ENCODE peak calls at places on chromosomes 4 and X, in six cellular contexts. One of them, this sample, is unnamed.

GRCh38 chr4:46016306-46016705 is 107.5 kb downstream of the GABRG1 start:
- DNase-seq in K562: peak; percentile 2
- DNase-seq in GM12878: no peak
- DNase-seq in H1: no peak
- DNase-seq in GM12891: no peak
- DNase-seq in HepG2: no peak
- DNase-seq in this sample: no peak

GRCh38 chr4:8200302-8200975 is 1.3 kb downstream of the SH3TC1 start:
- DNase-seq in H1: no peak
- DNase-seq in K562: peak; percentile 47
- DNase-seq in GM12878: no peak
- DNase-seq in GM12891: no peak
- DNase-seq in HepG2: no peak
- DNase-seq in this sample: no peak

GRCh38 chr4:57059890-57060716 is 50.1 kb downstream of the IGFBP7 start:
- DNase-seq in H1: no peak
- DNase-seq in K562: no peak
- DNase-seq in GM12891: no peak
- DNase-seq in GM12878: no peak
- DNase-seq in HepG2: no peak
- DNase-seq in this sample: no peak

GRCh38 chr4:72314869-72315268 is 254.2 kb downstream of the ADAMTS3 start:
- DNase-seq in HepG2: no peak
- DNase-seq in H1: no peak
- DNase-seq in GM12891: no peak
- DNase-seq in GM12878: no peak
- DNase-seq in K562: no peak
- DNase-seq in this sample: no peak

GRCh38 chr4:15238720-15239119 is 189.1 kb upstream of the C1QTNF7 start:
- DNase-seq in HepG2: peak; percentile 5
- DNase-seq in GM12891: peak; percentile 31
- DNase-seq in H1: no peak
- DNase-seq in K562: peak; percentile 23
- DNase-seq in GM12878: no peak
- DNase-seq in this sample: peak; percentile 19

GRCh38 chr4:148787831-148788477 is 345.7 kb upstream of the NR3C2 start:
- DNase-seq in HepG2: no peak
- DNase-seq in H1: no peak
- DNase-seq in K562: no peak
- DNase-seq in GM12878: no peak
- DNase-seq in GM12891: no peak
- DNase-seq in this sample: no peak

GRCh38 chr4:90220453-90220852 is 93.3 kb downstream of the CCSER1 start:
- DNase-seq in GM12891: no peak
- DNase-seq in K562: no peak
- DNase-seq in GM12878: no peak
- DNase-seq in H1: no peak
- DNase-seq in HepG2: no peak
- DNase-seq in this sample: no peak

GRCh38 chr4:8675383-8675782 is 82.8 kb downstream of the CPZ start:
- DNase-seq in GM12878: no peak
- DNase-seq in GM12891: no peak
- DNase-seq in K562: peak; percentile 47
- DNase-seq in H1: peak; percentile 54
- DNase-seq in HepG2: peak; percentile 9
- DNase-seq in this sample: no peak

GRCh38 chrX:10854594-10854993 is 234.2 kb upstream of the MID1 start:
- DNase-seq in H1: no peak
- DNase-seq in GM12878: no peak
- DNase-seq in GM12891: no peak
- DNase-seq in HepG2: peak; percentile 1
- DNase-seq in K562: peak; percentile 3
- DNase-seq in this sample: no peak

GRCh38 chr4:133145758-133146157 is 3.3 kb upstream of the PCDH10 start:
- DNase-seq in H1: no peak
- DNase-seq in K562: no peak
- DNase-seq in HepG2: no peak
- DNase-seq in GM12891: no peak
- DNase-seq in GM12878: no peak
- DNase-seq in this sample: no peak

GRCh38 chr4:77240469-77241066 is 83.6 kb downstream of the CCNG2 start:
- DNase-seq in GM12878: no peak
- DNase-seq in H1: peak; percentile 65
- DNase-seq in GM12891: peak; percentile 29
- DNase-seq in HepG2: peak; percentile 43
- DNase-seq in K562: peak; percentile 72
- DNase-seq in this sample: peak; percentile 19

GRCh38 chr4:92529510-92529909 is 225.7 kb downstream of the GRID2 start:
- DNase-seq in GM12878: no peak
- DNase-seq in H1: no peak
- DNase-seq in K562: no peak
- DNase-seq in GM12891: no peak
- DNase-seq in HepG2: no peak
- DNase-seq in this sample: no peak

GRCh38 chr4:128596844-128597243 is 212.7 kb upstream of the JADE1 start:
- DNase-seq in H1: no peak
- DNase-seq in HepG2: peak; percentile 20
- DNase-seq in GM12891: no peak
- DNase-seq in K562: no peak
- DNase-seq in GM12878: no peak
- DNase-seq in this sample: no peak

DNA sequence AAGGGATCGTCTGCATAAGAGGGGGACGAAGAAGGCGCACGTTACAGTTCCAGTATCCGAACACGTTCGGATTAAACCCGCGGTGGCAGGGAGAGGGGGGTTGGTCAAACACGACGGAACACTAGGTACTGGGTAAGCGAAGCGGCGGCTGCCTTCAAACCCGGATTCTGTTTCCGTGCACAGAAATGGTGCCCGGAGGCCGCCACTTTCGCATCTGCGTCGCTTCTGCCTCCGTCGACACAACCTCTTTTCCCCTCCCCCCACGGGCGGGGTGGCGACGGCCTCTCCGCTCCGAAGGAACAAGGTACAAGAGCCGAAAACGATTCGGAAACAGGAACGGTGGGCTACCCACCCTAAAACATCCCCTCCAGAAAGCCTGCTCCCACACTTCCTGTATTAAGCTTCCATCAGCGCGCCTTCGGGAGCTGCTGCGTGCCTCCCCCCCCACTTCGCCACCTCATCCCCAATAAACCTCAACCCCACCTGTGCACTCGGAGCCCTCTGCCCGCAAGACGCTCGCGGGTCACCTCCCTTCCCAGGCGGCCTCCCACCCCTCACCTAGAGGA is 667 bp downstream of the G3BP2 start:
- DNase-seq in GM12891: peak; percentile 41
- DNase-seq in H1: no peak
- DNase-seq in HepG2: peak; percentile 36
- DNase-seq in GM12878: peak; percentile 8
- DNase-seq in K562: peak; percentile 78
- DNase-seq in this sample: peak; percentile 45
- TF ChIP-seq POLR2A in GM12891: no peak
- TF ChIP-seq POLR2A in H1: no peak
- TF ChIP-seq POLR2A in HepG2: no peak
- TF ChIP-seq POLR2A in GM12878: no peak
- TF ChIP-seq POLR2A in K562: no peak
- TF ChIP-seq POLR2A in this sample: no peak

DNA sequence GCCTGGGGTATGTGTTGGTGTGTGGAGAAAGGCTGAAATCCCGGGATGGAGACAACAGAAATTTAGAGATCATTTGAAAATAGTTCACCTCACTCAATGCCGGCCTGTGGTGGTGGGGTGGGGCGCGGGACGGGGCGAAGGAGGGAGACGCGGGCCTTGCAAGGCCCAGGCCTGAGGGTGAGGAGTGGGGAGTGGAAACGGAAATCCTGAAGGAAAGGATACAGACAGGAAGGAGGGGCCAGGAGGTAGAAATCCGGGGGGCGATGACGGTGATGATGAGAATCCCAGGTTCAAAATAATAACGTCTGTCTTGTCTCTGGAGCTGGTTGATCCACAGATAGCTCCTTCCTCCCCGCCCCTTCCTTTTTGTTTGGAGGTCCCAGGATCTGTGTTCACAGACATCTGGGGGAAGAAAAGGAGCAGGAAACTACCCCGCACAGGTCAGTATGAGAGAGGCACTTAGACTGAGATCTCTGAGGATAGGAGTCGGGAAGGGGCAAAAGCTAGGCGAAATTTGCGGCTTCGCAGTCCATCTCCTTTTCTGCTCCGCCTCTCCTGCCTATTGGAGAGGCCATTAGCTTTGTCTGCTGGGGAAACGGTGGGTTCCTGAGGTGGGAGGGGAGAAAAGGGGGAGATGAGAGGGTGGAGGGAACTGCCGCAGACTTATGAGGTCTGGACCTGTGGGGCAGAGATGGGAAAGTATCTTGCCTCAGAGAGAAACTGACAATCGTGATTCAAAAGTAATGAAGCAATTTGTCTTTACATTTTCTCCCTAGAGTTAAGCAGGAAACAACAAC is 760 bp downstream of the TCEAL7 start:
- DNase-seq in K562: no peak
- DNase-seq in GM12878: no peak
- DNase-seq in H1: no peak
- DNase-seq in GM12891: no peak
- DNase-seq in HepG2: no peak
- DNase-seq in this sample: no peak
- TF ChIP-seq TAF1 in K562: no peak
- TF ChIP-seq TAF1 in GM12878: no peak
- TF ChIP-seq TAF1 in H1: no peak
- TF ChIP-seq TAF1 in GM12891: no peak
- TF ChIP-seq TAF1 in HepG2: no peak
- TF ChIP-seq TAF1 in this sample: no peak

DNA sequence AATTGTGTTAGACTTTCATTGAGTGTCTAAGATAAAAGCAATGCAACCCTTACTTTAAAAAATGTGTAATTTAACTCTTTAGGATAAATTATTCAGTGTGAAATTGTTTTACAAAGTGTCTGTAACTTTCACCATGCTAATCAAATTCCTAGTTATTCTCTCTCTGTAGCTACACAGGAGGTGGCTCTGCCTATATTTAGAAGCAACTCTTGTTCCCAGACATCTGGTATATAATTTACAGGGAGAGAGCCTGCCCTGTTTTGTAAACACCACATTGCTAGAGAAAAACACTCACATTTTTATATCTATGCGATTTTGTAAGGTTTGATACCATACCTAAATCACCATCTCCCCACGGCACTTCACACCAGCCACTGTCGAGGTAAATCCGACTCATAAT is 35.4 kb upstream of the SPATA4 start:
- DNase-seq in H1: no peak
- DNase-seq in GM12878: no peak
- DNase-seq in GM12891: no peak
- DNase-seq in HepG2: no peak
- DNase-seq in K562: no peak
- DNase-seq in this sample: no peak
- TF ChIP-seq POLR2A in H1: no peak
- TF ChIP-seq POLR2A in GM12878: no peak
- TF ChIP-seq POLR2A in GM12891: no peak
- TF ChIP-seq POLR2A in HepG2: no peak
- TF ChIP-seq POLR2A in K562: no peak
- TF ChIP-seq POLR2A in this sample: no peak

DNA sequence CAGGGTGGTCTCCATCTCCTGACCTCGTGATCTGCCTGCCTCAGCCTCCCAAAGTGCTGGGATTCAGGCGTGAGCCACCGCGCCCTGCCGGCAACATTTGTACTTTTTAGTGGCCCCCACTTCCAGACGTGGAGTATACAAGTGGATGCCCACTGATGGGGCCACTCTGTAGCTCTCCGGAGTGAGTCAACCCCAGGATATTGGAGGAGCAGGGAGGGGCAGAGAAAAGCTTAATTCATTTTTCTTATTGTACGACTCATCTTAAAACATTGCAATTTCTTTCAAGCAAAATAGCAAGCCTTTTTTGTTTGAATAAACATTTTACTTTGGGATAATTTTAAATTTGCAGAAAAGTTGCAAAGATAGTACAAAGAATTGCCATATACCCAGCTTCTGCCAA is 34.6 kb downstream of the FAM9C start:
- DNase-seq in H1: no peak
- DNase-seq in GM12878: no peak
- DNase-seq in GM12891: no peak
- DNase-seq in K562: no peak
- DNase-seq in HepG2: no peak
- DNase-seq in this sample: no peak
- TF ChIP-seq TAF1 in H1: no peak
- TF ChIP-seq TAF1 in GM12878: no peak
- TF ChIP-seq TAF1 in GM12891: no peak
- TF ChIP-seq TAF1 in K562: no peak
- TF ChIP-seq TAF1 in HepG2: no peak
- TF ChIP-seq TAF1 in this sample: no peak

GRCh38 chrX:23959781-23960180 is 52.0 kb downstream of the CXorf58 start:
- DNase-seq in HepG2: no peak
- DNase-seq in GM12891: no peak
- DNase-seq in GM12878: no peak
- DNase-seq in K562: peak; percentile 12
- DNase-seq in H1: no peak
- DNase-seq in this sample: no peak
- TF ChIP-seq POLR2A in HepG2: no peak
- TF ChIP-seq POLR2A in GM12891: no peak
- TF ChIP-seq POLR2A in GM12878: no peak
- TF ChIP-seq POLR2A in K562: no peak
- TF ChIP-seq POLR2A in H1: no peak
- TF ChIP-seq POLR2A in this sample: no peak

This sample was measured in GM12892.